ENCODE peak calls at places on chromosomes 7 and 10, in ten cellular contexts. F is stomach, U is SK-N-SH, X is sigmoid colon, M is H1, T is upper lobe of left lung, A is HepG2, R is esophagus muscularis mucosa, D is transverse colon, Q is K562. E is an unnamed sample. For H3K27me3, the result is how much of the 10 kb centered on the place peaks cover.

GRCh38 chr10:91024541-91024940 is 103.7 kb upstream of the ANKRD1 start:
- DNase-seq in X (no peak), R (no peak), M (no peak), F (no peak), D (no peak), U (no peak), Q (no peak), A (no peak), T (no peak), E (no peak)

GRCh38 chr7:77655836-77656455 is 40.3 kb upstream of the RSBN1L start:
- DNase-seq in X (no peak), U (no peak), M (peak), A (no peak), T (peak), R (no peak), D (peak), F (no peak), Q (no peak), E (no peak)

GRCh38 chr7:65892832-65893231 is 20.0 kb downstream of the VKORC1L1 start:
- DNase-seq in Q (no peak), X (no peak), T (no peak), R (no peak), U (no peak), A (no peak), D (no peak), M (no peak), F (no peak), E (no peak)

GRCh38 chr7:150406311-150406564 is 27.1 kb downstream of the ZNF775 start:
- DNase-seq in T (no peak), F (no peak), M (no peak), U (no peak), Q (no peak), X (no peak), A (no peak), R (no peak), D (peak), E (no peak)

GRCh38 chr10:97673736-97674525 is 13.1 kb downstream of the AVPI1 start:
- DNase-seq in Q (no peak), M (no peak), U (no peak), R (no peak), T (no peak), D (no peak), A (no peak), F (no peak), X (no peak), E (no peak)

GRCh38 chr10:121526801-121527221 is 71.4 kb downstream of the FGFR2 start:
- DNase-seq in M (no peak), A (no peak), T (no peak), X (no peak), R (no peak), F (no peak), D (no peak), Q (no peak), U (no peak), E (no peak)

GRCh38 chr10:124607693-124608092 is 136.5 kb downstream of the FAM53B start:
- DNase-seq in R (no peak), A (no peak), U (no peak), Q (no peak), M (no peak), D (no peak), T (no peak), X (no peak), F (no peak), E (no peak)

GRCh38 chr7:138161600-138162081 is 85.4 kb downstream of the AKR1D1 start:
- DNase-seq in X (peak), M (peak), T (peak), U (peak), R (no peak), Q (peak), F (peak), D (peak), A (peak), E (no peak)

GRCh38 chr10:91434041-91434440 is 23.9 kb downstream of the HECTD2 start:
- DNase-seq in R (no peak), X (no peak), A (no peak), D (no peak), F (no peak), Q (no peak), M (no peak), T (no peak), U (no peak), E (no peak)

GRCh38 chr7:75983471-75984129 is 10.8 kb downstream of the TMEM120A start:
- DNase-seq in D (no peak), X (peak), M (no peak), T (no peak), Q (no peak), F (no peak), U (peak), R (no peak), A (no peak), E (no peak)

GRCh38 chr7:158946771-158947170 is 90.4 kb downstream of the DYNC2I1 start:
- DNase-seq in X (no peak), Q (no peak), A (no peak), U (no peak), D (no peak), R (no peak), T (no peak), M (no peak), F (no peak), E (no peak)

GRCh38 chr10:89250814-89251416 is 660 bp downstream of the LIPA start:
- DNase-seq in Q (no peak), U (no peak), A (peak), X (no peak), M (no peak), R (no peak), F (no peak), D (no peak), T (no peak), E (no peak)

GRCh38 chr10:69467928-69468770 is 16.9 kb downstream of the TSPAN15 start:
- DNase-seq in M (no peak), Q (peak), U (no peak), A (no peak), D (no peak), R (no peak), X (no peak), T (no peak), F (no peak), E (no peak)

GRCh38 chr10:58818889-58819288 is 306.2 kb downstream of the BICC1 start:
- DNase-seq in T (no peak), R (no peak), D (no peak), F (no peak), M (no peak), X (no peak), U (no peak), A (peak), Q (no peak), E (no peak)

GRCh38 chr7:22885824-22886255 is 63.2 kb upstream of the TOMM7 start:
- DNase-seq in A (no peak), X (no peak), M (no peak), T (no peak), Q (no peak), D (no peak), R (no peak), F (no peak), U (no peak), E (no peak)

GRCh38 chr7:115043605-115044004 is 121.7 kb downstream of the MDFIC start:
- DNase-seq in M (no peak), F (no peak), D (no peak), X (no peak), Q (no peak), U (no peak), R (no peak), T (no peak), A (no peak), E (no peak)

GRCh38 chr7:151051108-151051507 is 2.8 kb downstream of the ASIC3 start:
- DNase-seq in R (no peak), T (no peak), A (no peak), M (peak), U (no peak), X (no peak), F (peak), D (peak), Q (peak), E (no peak)

GRCh38 chr7:112399501-112399900 is 50.8 kb upstream of the IFRD1 start:
- DNase-seq in U (no peak), Q (no peak), T (no peak), A (no peak), X (no peak), D (no peak), F (no peak), R (no peak), M (no peak), E (no peak)

GRCh38 chr7:123351027-123351426 is 151.3 kb upstream of the SLC13A1 start:
- DNase-seq in X (no peak), F (no peak), R (no peak), T (no peak), D (no peak), M (no peak), A (no peak), U (no peak), Q (no peak), E (no peak)

GRCh38 chr7:151342102-151342646 is 562 bp downstream of the NUB1 start:
- DNase-seq in M (no peak), T (no peak), D (no peak), X (no peak), Q (no peak), A (no peak), F (no peak), R (no peak), U (no peak), E (no peak)

GRCh38 chr7:111783867-111784266 is 221.6 kb upstream of the IMMP2L start:
- DNase-seq in M (no peak), D (no peak), A (no peak), U (no peak), F (no peak), X (no peak), Q (no peak), R (no peak), T (no peak), E (no peak)

GRCh38 chr7:155147624-155148023 is 77.5 kb downstream of the HTR5A start:
- DNase-seq in R (peak), D (no peak), M (no peak), A (no peak), Q (no peak), F (no peak), X (no peak), T (no peak), U (no peak), E (no peak)

GRCh38 chr7:42096681-42097637 is 140.1 kb downstream of the GLI3 start:
- DNase-seq in T (no peak), R (no peak), D (no peak), M (no peak), Q (no peak), A (no peak), F (peak), U (no peak), X (peak), E (no peak)

DNA sequence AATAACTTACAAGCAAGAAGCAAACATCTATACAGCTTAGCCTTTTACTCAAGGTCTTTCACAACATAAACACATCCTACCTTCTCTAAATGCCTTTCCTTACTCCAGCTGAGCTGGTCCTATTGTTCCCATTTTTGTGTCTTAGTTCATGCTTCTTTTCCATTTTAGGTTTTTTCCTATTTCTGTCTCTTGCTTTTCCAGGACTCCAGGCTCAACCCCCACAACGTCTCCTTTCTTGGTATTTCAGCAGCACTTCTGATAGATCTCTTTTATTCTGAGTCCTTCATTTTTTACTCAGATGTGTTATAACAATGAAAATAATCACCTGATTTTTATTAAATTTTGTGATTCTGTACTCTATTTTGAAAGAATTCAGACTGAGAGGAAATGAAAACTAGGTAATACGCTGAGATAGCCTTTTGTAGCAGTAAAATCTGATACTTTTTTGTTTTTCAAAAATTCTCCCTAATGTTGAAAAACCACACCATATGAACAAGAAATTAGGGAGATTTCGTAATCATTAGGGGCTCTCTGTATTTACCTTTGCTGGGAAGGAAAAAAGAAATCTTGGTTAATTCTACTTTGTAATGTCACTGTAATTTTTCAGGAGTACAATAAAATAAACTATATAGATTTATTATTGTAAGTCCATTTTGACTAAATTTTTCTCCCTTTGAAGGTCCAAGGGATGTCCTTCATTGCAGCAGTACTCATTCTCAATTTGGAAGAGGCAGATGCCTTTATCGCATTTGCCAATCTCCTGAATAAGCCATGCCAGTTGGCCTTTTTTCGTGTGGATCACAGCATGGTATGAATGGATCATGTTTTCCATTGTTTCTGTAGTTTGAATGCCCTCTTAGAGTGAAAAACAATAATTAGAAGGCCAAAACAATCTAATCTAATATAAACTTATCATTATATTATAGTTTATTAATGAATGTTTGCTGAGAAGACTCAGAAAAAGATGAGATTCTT is 24.0 kb upstream of the HELLS start:
- DNase-seq in D (no peak), M (no peak), Q (no peak), F (no peak), R (no peak), X (no peak), U (no peak), T (no peak), A (no peak), E (no peak)
- TF ChIP-seq EP300 in D (no peak), M (no peak), Q (no peak), F (no peak), R (no peak), X (no peak), U (no peak), T (no peak), A (no peak), E (no peak)

DNA sequence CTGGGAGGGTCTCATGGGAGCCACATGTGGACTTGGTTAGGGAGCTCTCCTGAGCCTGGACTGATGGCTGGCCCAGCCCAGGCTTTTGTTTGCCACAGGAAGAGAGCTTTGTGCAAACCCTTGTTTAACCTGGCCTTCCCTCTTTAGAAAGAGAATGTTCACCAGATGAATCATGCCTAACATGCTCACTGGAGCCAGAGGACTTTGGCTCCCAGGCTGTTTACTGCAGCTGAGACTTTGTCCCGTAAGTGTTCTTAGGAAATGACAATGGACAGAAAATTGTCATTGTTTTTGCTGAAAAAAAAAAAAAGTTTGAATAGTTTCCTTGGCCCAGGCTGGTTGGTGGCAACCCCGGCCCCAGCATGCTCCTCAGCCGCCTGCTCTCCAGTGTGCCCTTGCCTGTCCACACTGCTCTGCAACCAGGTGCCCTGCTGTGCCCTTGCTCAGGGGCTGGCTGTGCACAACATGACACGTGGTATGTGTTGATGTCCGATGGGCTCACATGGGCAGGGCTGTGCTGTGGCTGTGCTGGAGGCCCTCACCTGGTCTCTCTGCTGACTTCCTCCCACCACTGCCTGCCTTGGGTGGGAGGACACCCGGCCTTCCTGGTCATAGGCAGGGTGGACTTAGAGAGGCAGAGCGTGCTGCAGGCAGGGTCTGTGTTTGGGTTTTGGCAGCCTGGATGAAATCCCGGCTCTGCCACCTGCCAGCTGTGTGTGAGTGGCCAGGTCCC is 215.3 kb upstream of the ZNF32 start:
- DNase-seq in M (peak), D (peak), T (no peak), Q (no peak), F (peak), U (no peak), X (no peak), A (peak), R (no peak), E (no peak)
- TF ChIP-seq POLR2AphosphoS5 in M (no peak), D (peak), T (no peak), Q (no peak), F (peak), U (no peak), X (no peak), A (no peak), R (peak), E (no peak)

GRCh38 chr7:98863601-98864000 is 6.2 kb downstream of the TMEM130 start:
- DNase-seq in A (no peak), R (no peak), F (no peak), D (no peak), M (no peak), Q (no peak), T (no peak), X (no peak), U (no peak), E (no peak)

GRCh38 chr7:98862716-98863420 is 6.9 kb downstream of the TMEM130 start:
- DNase-seq in R (no peak), F (no peak), T (no peak), U (no peak), A (no peak), D (no peak), Q (no peak), X (no peak), M (no peak), E (no peak)

GRCh38 chr7:98866765-98867164 is 3.0 kb downstream of the TMEM130 start:
- DNase-seq in M (no peak), A (no peak), Q (no peak), T (no peak), D (no peak), U (no peak), X (no peak), F (no peak), R (no peak), E (no peak)

GRCh38 chr7:98866341-98866740 is 3.5 kb downstream of the TMEM130 start:
- DNase-seq in U (no peak), Q (no peak), F (no peak), M (no peak), A (no peak), X (no peak), T (no peak), D (no peak), R (no peak), E (no peak)

DNA sequence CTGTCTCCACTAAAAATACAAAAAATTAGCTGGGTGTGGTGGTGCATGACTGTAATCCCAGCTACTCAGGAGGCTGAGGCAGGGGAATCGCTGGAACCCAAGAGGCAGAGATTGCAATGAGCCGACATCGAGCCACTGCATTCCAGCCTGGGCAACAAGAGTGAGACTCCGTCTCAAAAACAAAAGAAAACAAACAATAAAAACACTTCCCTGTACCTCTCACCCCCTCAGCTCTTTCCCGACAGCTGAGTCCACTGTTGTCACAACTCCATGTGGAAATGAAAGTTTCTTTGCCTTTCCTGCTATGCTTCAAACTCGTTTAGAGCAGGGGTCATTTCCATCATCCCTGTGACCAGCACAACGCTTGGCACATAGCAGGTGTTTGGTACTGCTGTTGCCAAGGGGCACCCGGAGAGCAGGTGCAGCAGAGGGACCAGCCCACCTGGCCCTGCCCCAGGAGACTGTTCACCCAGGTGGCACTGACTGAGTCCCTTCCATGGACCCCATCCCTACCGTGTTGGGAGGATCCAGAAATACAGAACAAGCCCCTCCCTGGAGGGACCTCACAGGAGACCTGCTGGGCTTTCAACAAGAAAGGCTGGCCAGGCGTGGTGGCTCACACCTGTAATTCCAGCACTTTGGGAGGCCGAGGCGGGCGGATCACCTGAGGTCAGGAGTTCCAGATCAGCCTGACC is 4.9 kb downstream of the TMEM130 start:
- DNase-seq in A (no peak), D (no peak), R (no peak), F (no peak), U (no peak), M (no peak), Q (no peak), T (no peak), X (no peak), E (no peak)
- H3K27me3 ChIP-seq in A (under half), D (under half), R (under half), F (under half), U (under half), M (under half), Q (half or more), T (under half), X (under half), E (under half)

GRCh38 chr7:5758753-5759330 is 22.6 kb downstream of the RNF216 start:
- DNase-seq in Q (no peak), T (peak), A (no peak), M (no peak), R (no peak), X (no peak), D (no peak), U (no peak), F (no peak), E (no peak)

GRCh38 chr7:5752663-5753062 is 28.8 kb downstream of the RNF216 start:
- DNase-seq in U (no peak), A (no peak), X (no peak), R (no peak), F (no peak), M (no peak), D (no peak), T (no peak), Q (no peak), E (no peak)

GRCh38 chr7:5758286-5758685 is 23.2 kb downstream of the RNF216 start:
- DNase-seq in M (peak), D (no peak), F (no peak), U (no peak), R (no peak), A (no peak), T (no peak), Q (no peak), X (no peak), E (no peak)

GRCh38 chr7:5754981-5755599 is 26.4 kb downstream of the RNF216 start:
- DNase-seq in A (no peak), M (no peak), U (no peak), R (no peak), X (no peak), Q (no peak), T (no peak), D (no peak), F (no peak), E (no peak)

GRCh38 chr7:5755704-5756131 is 25.7 kb downstream of the RNF216 start:
- DNase-seq in D (no peak), M (no peak), Q (peak), U (no peak), A (no peak), T (no peak), X (no peak), R (no peak), F (no peak), E (no peak)
- TF ChIP-seq EP300 in D (no peak), M (no peak), Q (peak), U (no peak), A (no peak), T (no peak), X (no peak), R (no peak), F (no peak), E (no peak)

DNA sequence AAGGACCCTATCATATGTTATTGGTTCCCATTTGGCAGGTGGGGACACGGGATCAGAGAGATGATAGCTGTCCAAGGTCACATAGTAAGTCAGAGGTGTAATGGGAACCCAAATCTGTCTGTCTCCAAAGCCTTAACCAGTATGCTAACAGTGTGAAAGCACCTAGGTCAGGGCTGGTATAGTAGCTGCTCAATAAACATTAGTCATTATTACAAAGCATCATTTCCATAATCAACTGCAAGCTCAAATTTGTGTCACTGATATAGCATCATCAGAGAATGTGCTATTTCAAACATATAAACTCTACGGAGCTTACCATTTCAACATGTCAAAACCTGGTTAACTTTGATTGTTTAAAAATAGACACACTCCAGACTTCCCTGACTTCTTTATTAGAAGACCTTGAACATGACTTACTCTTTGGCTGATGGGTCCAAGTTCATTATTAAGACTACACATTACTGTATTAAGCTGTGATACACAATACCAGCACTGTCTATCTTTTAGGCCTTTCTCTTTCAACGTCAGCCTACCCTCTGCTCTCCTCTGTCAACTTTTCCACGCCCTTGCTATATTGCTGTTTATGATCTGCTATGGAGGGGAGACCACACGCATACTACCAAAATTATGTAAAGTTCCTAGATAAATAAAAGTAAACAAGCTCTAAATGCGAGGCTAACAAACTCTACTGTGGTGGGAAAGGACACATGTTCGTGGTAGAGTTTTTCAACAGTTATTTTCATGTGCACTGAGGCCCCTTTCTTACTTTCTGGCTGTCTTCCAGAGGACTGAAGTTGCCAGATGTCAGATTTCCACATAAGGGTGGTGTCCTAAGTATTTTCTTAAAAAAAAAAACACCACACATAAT is 33.6 kb downstream of the DNMBP start:
- DNase-seq in A (no peak), D (no peak), U (no peak), Q (no peak), M (no peak), T (no peak), X (no peak), F (no peak), R (no peak), E (no peak)
- TF ChIP-seq POLR2AphosphoS5 in A (no peak), D (no peak), U (no peak), Q (no peak), M (no peak), T (no peak), X (no peak), F (no peak), R (no peak), E (no peak)

E was measured in suprapubic skin.